ENCODE peak calls at places on chromosomes 6 and 20, in four cellular contexts. U is Kasumi-1, C is NT2/D1, W is choroid plexus epithelial cell. Z is an unnamed sample.

GRCh38 chr6:169859978-169860703 is 108.7 kb downstream of the ERMARD start:
- DNase-seq in U (no peak), C (no peak), W (no peak), Z (no peak)

GRCh38 chr6:1524040-1524480 is 85.7 kb upstream of the FOXC1 start:
- DNase-seq in U (peak), C (peak), W (peak), Z (no peak)

GRCh38 chr20:37976862-37977261 is 56.4 kb downstream of the TTI1 start:
- DNase-seq in U (no peak), C (no peak), W (no peak), Z (no peak)

GRCh38 chr6:40436685-40437604 is 150.2 kb downstream of the LRFN2 start:
- DNase-seq in U (no peak), C (no peak), W (peak), Z (peak)

GRCh38 chr6:130923350-130923749 is 96.1 kb downstream of the SMLR1 start:
- DNase-seq in U (no peak), C (no peak), W (no peak), Z (no peak)

GRCh38 chr20:48777005-48777404 is 50.8 kb downstream of the PREX1 start:
- DNase-seq in U (peak), C (no peak), W (no peak), Z (no peak)

GRCh38 chr20:289693-290080 is 863 bp downstream of the C20orf96 start:
- DNase-seq in U (peak), C (no peak), W (no peak), Z (no peak)

GRCh38 chr20:49928411-49929141 is 7.6 kb upstream of the RNF114 start:
- DNase-seq in U (peak), C (peak), W (peak), Z (peak)

GRCh38 chr20:36532822-36533221 is 8.5 kb upstream of the MYL9 start:
- DNase-seq in U (no peak), C (no peak), W (no peak), Z (no peak)

GRCh38 chr6:26342106-26342999 is 22.6 kb upstream of the BTN3A2 start:
- DNase-seq in U (peak), C (no peak), W (peak), Z (peak)

GRCh38 chr6:82040405-82041221 is 206.9 kb downstream of the IBTK start:
- DNase-seq in U (peak), C (peak), W (peak), Z (peak)

GRCh38 chr6:33143113-33143760 is 49.0 kb downstream of the COL11A2 start:
- DNase-seq in U (no peak), C (no peak), W (no peak), Z (no peak)

GRCh38 chr6:125904871-125905270 is 51.7 kb upstream of the HINT3 start:
- DNase-seq in U (no peak), C (no peak), W (peak), Z (no peak)

GRCh38 chr6:134004714-134005113 is 47.7 kb downstream of the SLC2A12 start:
- DNase-seq in U (no peak), C (no peak), W (no peak), Z (no peak)

Z was measured in adipocyte.